ENCODE peak calls at places on chromosomes 16 and 17, in six cellular contexts. T is left ventricle myocardium inferior, R is IMR-90, M is heart right ventricle, L is lower leg skin, G is fibroblast of pulmonary artery. X is an unnamed sample.

GRCh38 chr16:67238806-67239470 is 8.3 kb downstream of the FHOD1 start:
- DNase-seq in T (no peak), R (no peak), M (no peak), L (no peak), G (no peak), X (no peak)

GRCh38 chr16:52050418-52050817 is 496.5 kb downstream of the TOX3 start:
- DNase-seq in T (no peak), R (peak), M (no peak), L (no peak), G (peak), X (peak)

GRCh38 chr16:88790312-88791150 is 5.5 kb upstream of the PIEZO1 start:
- DNase-seq in T (peak), R (peak), M (no peak), L (no peak), G (no peak), X (no peak)

GRCh38 chr16:52603015-52603414 is 56.1 kb upstream of the TOX3 start:
- DNase-seq in T (no peak), R (no peak), M (no peak), L (no peak), G (no peak), X (no peak)

GRCh38 chr16:10370096-10370726 is 15.7 kb upstream of the ATF7IP2 start:
- DNase-seq in T (no peak), R (no peak), M (no peak), L (no peak), G (no peak), X (no peak)

GRCh38 chr17:39045948-39046679 is 78.9 kb upstream of the FBXO47 start:
- DNase-seq in T (no peak), R (no peak), M (no peak), L (peak), G (no peak), X (no peak)

GRCh38 chr17:41665566-41666335 is 22.9 kb upstream of the EIF1 start:
- DNase-seq in T (peak), R (peak), M (peak), L (peak), G (peak), X (no peak)

GRCh38 chr16:49483651-49484451 is 110.2 kb downstream of the C16orf78 start:
- DNase-seq in T (no peak), R (no peak), M (no peak), L (peak), G (no peak), X (no peak)

GRCh38 chr16:85613609-85614337 is 651 bp downstream of the GSE1 start:
- DNase-seq in T (peak), R (no peak), M (peak), L (peak), G (no peak), X (no peak)

GRCh38 chr17:61011269-61011668 is 333.6 kb downstream of the BCAS3 start:
- DNase-seq in T (no peak), R (no peak), M (no peak), L (no peak), G (no peak), X (no peak)

GRCh38 chr17:61275395-61275794 is 124.2 kb upstream of the TBX2 start:
- DNase-seq in T (no peak), R (no peak), M (no peak), L (no peak), G (no peak), X (no peak)

GRCh38 chr17:74972107-74972972 is at the start of gene HID1:
- DNase-seq in T (peak), R (no peak), M (peak), L (peak), G (no peak), X (no peak)

GRCh38 chr16:85988306-85988705 is 89.3 kb downstream of the IRF8 start:
- DNase-seq in T (no peak), R (no peak), M (no peak), L (peak), G (no peak), X (no peak)

GRCh38 chr16:56608876-56609462 is 585 bp downstream of the MT2A start:
- DNase-seq in T (no peak), R (no peak), M (no peak), L (no peak), G (peak), X (no peak)

GRCh38 chr16:52128407-52128806 is 418.5 kb downstream of the TOX3 start:
- DNase-seq in T (no peak), R (no peak), M (no peak), L (no peak), G (no peak), X (no peak)

GRCh38 chr17:70181376-70181775 is 12.0 kb downstream of the KCNJ2 start:
- DNase-seq in T (no peak), R (no peak), M (no peak), L (no peak), G (no peak), X (no peak)

GRCh38 chr17:17103160-17103559 is 60.9 kb downstream of the MPRIP start:
- DNase-seq in T (no peak), R (no peak), M (no peak), L (no peak), G (no peak), X (no peak)

GRCh38 chr16:71540-72341 is 690 bp downstream of the RHBDF1 start:
- DNase-seq in T (peak), R (peak), M (peak), L (peak), G (peak), X (no peak)

GRCh38 chr16:87635541-87636049 is 33.3 kb downstream of the JPH3 start:
- DNase-seq in T (peak), R (peak), M (peak), L (peak), G (peak), X (no peak)

GRCh38 chr16:31416371-31416770 is 11.8 kb downstream of the COX6A2 start:
- DNase-seq in T (no peak), R (no peak), M (no peak), L (no peak), G (no peak), X (no peak)

GRCh38 chr16:72033437-72033836 is 20.9 kb upstream of the HP start:
- DNase-seq in T (no peak), R (no peak), M (no peak), L (no peak), G (no peak), X (no peak)

GRCh38 chr17:55228683-55229192 is 36.0 kb upstream of the HLF start:
- DNase-seq in T (no peak), R (no peak), M (no peak), L (no peak), G (no peak), X (no peak)
- TF ChIP-seq CTCF in T (no peak), R (no peak), M (no peak), L (no peak), G (no peak), X (no peak)

GRCh38 chr17:73005360-73005759 is 87.1 kb downstream of the SLC39A11 start:
- DNase-seq in T (no peak), R (no peak), M (no peak), L (peak), G (no peak), X (no peak)
- H3K4me3 ChIP-seq in T (no peak), R (no peak), M (no peak), L (no peak), G (no peak), X (no peak)

GRCh38 chr17:29293890-29294579 is at the start of gene NUFIP2:
- DNase-seq in T (peak), R (peak), M (peak), L (peak), G (peak), X (peak)
- TF ChIP-seq CTCF in T (no peak), R (no peak), M (no peak), L (no peak), G (no peak), X (no peak)

GRCh38 chr16:22380529-22380928 is 6.1 kb upstream of the CDR2 start:
- DNase-seq in T (no peak), R (peak), M (no peak), L (no peak), G (no peak), X (no peak)

GRCh38 chr16:22386976-22387375 is 12.6 kb upstream of the CDR2 start:
- DNase-seq in T (no peak), R (peak), M (no peak), L (no peak), G (peak), X (peak)

GRCh38 chr16:22381392-22381791 is 7.0 kb upstream of the CDR2 start:
- DNase-seq in T (no peak), R (no peak), M (no peak), L (no peak), G (no peak), X (no peak)

GRCh38 chr16:22379656-22380055 is 5.2 kb upstream of the CDR2 start:
- DNase-seq in T (no peak), R (no peak), M (no peak), L (no peak), G (no peak), X (no peak)

GRCh38 chr16:22383827-22384226 is 9.4 kb upstream of the CDR2 start:
- DNase-seq in T (no peak), R (no peak), M (no peak), L (no peak), G (no peak), X (no peak)
- H3K4me3 ChIP-seq in T (no peak), R (no peak), M (no peak), L (no peak), G (no peak), X (no peak)

DNA sequence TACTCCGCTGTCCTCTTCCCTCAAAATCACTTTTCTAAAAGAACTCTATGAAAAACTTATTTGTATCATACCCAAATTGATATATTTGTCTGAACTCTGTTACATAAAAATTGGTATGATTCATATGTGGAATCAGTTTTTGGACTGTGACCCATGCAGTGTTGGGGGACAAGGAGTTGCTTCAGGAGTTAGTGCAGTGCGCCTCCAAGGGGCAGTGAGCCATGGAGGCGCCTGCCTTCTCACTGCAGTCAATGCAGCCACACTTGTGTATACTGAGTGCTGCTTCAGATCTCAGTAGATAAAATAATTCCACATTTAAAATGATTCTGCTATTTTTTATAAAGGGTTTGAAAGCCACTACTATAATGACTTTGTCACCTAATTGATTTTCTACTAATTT is 32.5 kb downstream of the DGKE start:
- DNase-seq in T (no peak), R (no peak), M (no peak), L (no peak), G (no peak), X (no peak)
- TF ChIP-seq CTCF in T (no peak), R (no peak), M (no peak), L (no peak), G (no peak), X (peak)

DNA sequence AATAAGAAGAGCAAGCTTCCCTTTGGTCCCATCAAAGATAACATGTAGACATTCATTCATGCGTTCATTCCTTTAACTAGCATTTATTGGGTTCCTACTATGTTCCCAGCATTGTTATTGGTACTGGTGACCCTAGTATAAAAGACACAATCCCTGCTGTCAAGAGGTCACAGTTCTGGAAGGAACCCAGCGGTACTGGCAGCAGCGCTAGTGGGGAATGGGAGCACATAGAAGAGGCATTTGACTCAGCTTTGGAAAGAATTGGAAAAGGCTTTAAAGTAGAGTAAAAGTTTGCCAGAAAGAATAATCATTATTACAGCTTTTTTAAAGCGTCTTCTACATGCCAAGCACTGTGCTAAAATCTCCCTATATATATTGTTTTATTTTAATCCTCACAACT is 41.7 kb upstream of the NF1 start:
- DNase-seq in T (no peak), R (no peak), M (no peak), L (peak), G (no peak), X (no peak)
- H3K4me3 ChIP-seq in T (no peak), R (no peak), M (no peak), L (no peak), G (no peak), X (no peak)

DNA sequence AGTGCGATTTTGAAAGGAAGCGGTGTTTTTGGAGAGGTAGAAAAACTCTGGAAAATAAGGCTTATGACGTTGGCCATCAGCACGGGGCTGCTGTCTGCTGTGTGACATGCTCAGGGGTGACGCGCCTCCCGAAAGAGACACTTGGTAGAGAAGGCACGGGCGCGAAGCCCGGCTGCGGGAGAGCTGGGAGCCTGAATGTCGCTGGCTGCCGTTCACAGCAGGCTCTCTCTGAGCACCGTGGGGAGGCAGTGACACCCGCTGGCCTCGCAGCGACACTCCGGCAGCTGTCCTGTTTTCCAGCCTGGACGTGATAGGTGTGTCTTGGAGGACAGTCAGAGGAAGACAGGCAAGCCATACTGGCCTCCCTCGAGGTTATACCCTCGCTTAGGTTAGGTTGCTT is 759.1 kb upstream of the RBFOX1 start:
- DNase-seq in T (peak), R (no peak), M (no peak), L (no peak), G (no peak), X (no peak)
- TF ChIP-seq CTCF in T (peak), R (no peak), M (no peak), L (no peak), G (no peak), X (no peak)

X was measured in epithelial cell of proximal tubule.